ENCODE peak calls at places on chromosomes 3 and 15, in nine cellular contexts. One of them, this sample, is unnamed.

GRCh38 chr3:47766186-47766585 is 15.5 kb downstream of the SMARCC1 start:
- DNase-seq in lower lobe of right lung: no peak
- DNase-seq in left ventricle myocardium inferior: no peak
- DNase-seq in heart right ventricle: no peak
- DNase-seq in epithelial cell of esophagus: no peak
- DNase-seq in right lobe of liver: no peak
- DNase-seq in breast epithelium: no peak
- DNase-seq in psoas muscle: no peak
- DNase-seq in AG04449: no peak
- DNase-seq in this sample: no peak

GRCh38 chr3:114542359-114542758 is 248.5 kb downstream of the TIGIT start:
- DNase-seq in lower lobe of right lung: no peak
- DNase-seq in left ventricle myocardium inferior: no peak
- DNase-seq in heart right ventricle: no peak
- DNase-seq in epithelial cell of esophagus: no peak
- DNase-seq in right lobe of liver: no peak
- DNase-seq in breast epithelium: no peak
- DNase-seq in psoas muscle: no peak
- DNase-seq in AG04449: no peak
- DNase-seq in this sample: no peak

GRCh38 chr3:174116421-174116820 is 718.9 kb downstream of the NLGN1 start:
- DNase-seq in lower lobe of right lung: no peak
- DNase-seq in left ventricle myocardium inferior: no peak
- DNase-seq in heart right ventricle: no peak
- DNase-seq in epithelial cell of esophagus: peak
- DNase-seq in right lobe of liver: no peak
- DNase-seq in breast epithelium: no peak
- DNase-seq in psoas muscle: no peak
- DNase-seq in AG04449: no peak
- DNase-seq in this sample: no peak

GRCh38 chr3:2212211-2212610 is 113.5 kb downstream of the CNTN4 start:
- DNase-seq in lower lobe of right lung: no peak
- DNase-seq in left ventricle myocardium inferior: no peak
- DNase-seq in heart right ventricle: no peak
- DNase-seq in epithelial cell of esophagus: no peak
- DNase-seq in right lobe of liver: no peak
- DNase-seq in breast epithelium: no peak
- DNase-seq in psoas muscle: no peak
- DNase-seq in AG04449: no peak
- DNase-seq in this sample: no peak

GRCh38 chr3:128448491-128448890 is 18.2 kb downstream of the DNAJB8 start:
- DNase-seq in lower lobe of right lung: no peak
- DNase-seq in left ventricle myocardium inferior: no peak
- DNase-seq in heart right ventricle: no peak
- DNase-seq in epithelial cell of esophagus: no peak
- DNase-seq in right lobe of liver: no peak
- DNase-seq in breast epithelium: no peak
- DNase-seq in psoas muscle: no peak
- DNase-seq in AG04449: no peak
- DNase-seq in this sample: no peak

GRCh38 chr15:50355980-50356379 is 982 bp upstream of the GABPB1 start:
- DNase-seq in lower lobe of right lung: no peak
- DNase-seq in left ventricle myocardium inferior: no peak
- DNase-seq in heart right ventricle: no peak
- DNase-seq in epithelial cell of esophagus: peak
- DNase-seq in right lobe of liver: no peak
- DNase-seq in breast epithelium: no peak
- DNase-seq in psoas muscle: no peak
- DNase-seq in AG04449: no peak
- DNase-seq in this sample: no peak

GRCh38 chr3:170414202-170414663 is 4.4 kb upstream of the CLDN11 start:
- DNase-seq in lower lobe of right lung: no peak
- DNase-seq in left ventricle myocardium inferior: no peak
- DNase-seq in heart right ventricle: no peak
- DNase-seq in epithelial cell of esophagus: peak
- DNase-seq in right lobe of liver: no peak
- DNase-seq in breast epithelium: peak
- DNase-seq in psoas muscle: no peak
- DNase-seq in AG04449: peak
- DNase-seq in this sample: no peak

GRCh38 chr3:51198476-51198875 is 186.6 kb upstream of the MANF start:
- DNase-seq in lower lobe of right lung: no peak
- DNase-seq in left ventricle myocardium inferior: no peak
- DNase-seq in heart right ventricle: no peak
- DNase-seq in epithelial cell of esophagus: no peak
- DNase-seq in right lobe of liver: no peak
- DNase-seq in breast epithelium: no peak
- DNase-seq in psoas muscle: no peak
- DNase-seq in AG04449: no peak
- DNase-seq in this sample: no peak

GRCh38 chr3:195143221-195143620 is 127.7 kb downstream of the XXYLT1 start:
- DNase-seq in lower lobe of right lung: no peak
- DNase-seq in left ventricle myocardium inferior: no peak
- DNase-seq in heart right ventricle: no peak
- DNase-seq in epithelial cell of esophagus: no peak
- DNase-seq in right lobe of liver: no peak
- DNase-seq in breast epithelium: no peak
- DNase-seq in psoas muscle: no peak
- DNase-seq in AG04449: no peak
- DNase-seq in this sample: no peak

GRCh38 chr15:37291920-37292319 is 191.6 kb upstream of the MEIS2 start:
- DNase-seq in lower lobe of right lung: no peak
- DNase-seq in left ventricle myocardium inferior: no peak
- DNase-seq in heart right ventricle: no peak
- DNase-seq in epithelial cell of esophagus: peak
- DNase-seq in right lobe of liver: no peak
- DNase-seq in breast epithelium: no peak
- DNase-seq in psoas muscle: no peak
- DNase-seq in AG04449: no peak
- DNase-seq in this sample: no peak

GRCh38 chr15:37289109-37289765 is 188.9 kb upstream of the MEIS2 start:
- DNase-seq in lower lobe of right lung: no peak
- DNase-seq in left ventricle myocardium inferior: no peak
- DNase-seq in heart right ventricle: no peak
- DNase-seq in epithelial cell of esophagus: peak
- DNase-seq in right lobe of liver: peak
- DNase-seq in breast epithelium: no peak
- DNase-seq in psoas muscle: no peak
- DNase-seq in AG04449: no peak
- DNase-seq in this sample: no peak
- TF ChIP-seq CTCF in lower lobe of right lung: no peak
- TF ChIP-seq CTCF in left ventricle myocardium inferior: peak
- TF ChIP-seq CTCF in heart right ventricle: no peak
- TF ChIP-seq CTCF in epithelial cell of esophagus: no peak
- TF ChIP-seq CTCF in right lobe of liver: peak
- TF ChIP-seq CTCF in breast epithelium: no peak
- TF ChIP-seq CTCF in psoas muscle: no peak
- TF ChIP-seq CTCF in AG04449: peak
- TF ChIP-seq CTCF in this sample: peak

DNA sequence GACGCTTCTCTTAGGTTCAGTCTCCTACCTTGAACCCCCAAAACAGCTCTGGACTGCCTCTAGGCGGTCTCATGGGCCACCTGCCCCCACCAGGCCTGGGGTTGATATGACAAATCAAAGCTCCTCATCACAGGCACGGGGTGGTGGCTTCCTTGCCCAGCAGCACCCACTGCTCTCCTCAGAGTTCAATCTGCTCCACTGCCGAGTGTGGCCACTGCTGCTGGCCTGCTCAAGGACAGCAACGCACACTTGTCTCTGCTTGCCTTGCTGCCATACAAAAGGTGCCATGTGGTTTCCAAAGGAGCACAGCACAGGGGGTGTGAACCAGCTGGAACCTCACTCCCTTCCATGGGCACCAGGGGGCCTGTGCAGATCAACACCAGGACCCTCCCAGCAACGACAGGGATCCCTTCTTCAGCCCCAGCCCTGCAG is 10.2 kb downstream of the KBTBD13 start:
- DNase-seq in lower lobe of right lung: peak
- DNase-seq in left ventricle myocardium inferior: no peak
- DNase-seq in heart right ventricle: no peak
- DNase-seq in epithelial cell of esophagus: peak
- DNase-seq in right lobe of liver: no peak
- DNase-seq in breast epithelium: peak
- DNase-seq in psoas muscle: no peak
- DNase-seq in AG04449: no peak
- DNase-seq in this sample: no peak
- TF ChIP-seq CTCF in lower lobe of right lung: no peak
- TF ChIP-seq CTCF in left ventricle myocardium inferior: no peak
- TF ChIP-seq CTCF in heart right ventricle: peak
- TF ChIP-seq CTCF in epithelial cell of esophagus: peak
- TF ChIP-seq CTCF in right lobe of liver: no peak
- TF ChIP-seq CTCF in breast epithelium: no peak
- TF ChIP-seq CTCF in psoas muscle: no peak
- TF ChIP-seq CTCF in AG04449: peak
- TF ChIP-seq CTCF in this sample: peak

GRCh38 chr15:34366271-34367043 is 539 bp downstream of the LPCAT4 start:
- DNase-seq in lower lobe of right lung: peak
- DNase-seq in left ventricle myocardium inferior: peak
- DNase-seq in heart right ventricle: peak
- DNase-seq in epithelial cell of esophagus: peak
- DNase-seq in right lobe of liver: peak
- DNase-seq in breast epithelium: no peak
- DNase-seq in psoas muscle: peak
- DNase-seq in AG04449: no peak
- DNase-seq in this sample: no peak
- TF ChIP-seq CTCF in lower lobe of right lung: no peak
- TF ChIP-seq CTCF in left ventricle myocardium inferior: no peak
- TF ChIP-seq CTCF in heart right ventricle: no peak
- TF ChIP-seq CTCF in epithelial cell of esophagus: no peak
- TF ChIP-seq CTCF in right lobe of liver: no peak
- TF ChIP-seq CTCF in breast epithelium: no peak
- TF ChIP-seq CTCF in psoas muscle: no peak
- TF ChIP-seq CTCF in AG04449: no peak
- TF ChIP-seq CTCF in this sample: no peak

GRCh38 chr3:186590580-186591296 is 20.2 kb downstream of the DNAJB11 start:
- DNase-seq in lower lobe of right lung: no peak
- DNase-seq in left ventricle myocardium inferior: no peak
- DNase-seq in heart right ventricle: no peak
- DNase-seq in epithelial cell of esophagus: no peak
- DNase-seq in right lobe of liver: no peak
- DNase-seq in breast epithelium: no peak
- DNase-seq in psoas muscle: no peak
- DNase-seq in AG04449: no peak
- DNase-seq in this sample: no peak

GRCh38 chr3:186589856-186590579 is 19.5 kb downstream of the DNAJB11 start:
- DNase-seq in lower lobe of right lung: no peak
- DNase-seq in left ventricle myocardium inferior: no peak
- DNase-seq in heart right ventricle: no peak
- DNase-seq in epithelial cell of esophagus: peak
- DNase-seq in right lobe of liver: no peak
- DNase-seq in breast epithelium: no peak
- DNase-seq in psoas muscle: no peak
- DNase-seq in AG04449: no peak
- DNase-seq in this sample: no peak

GRCh38 chr3:186587183-186587582 is 16.7 kb downstream of the DNAJB11 start:
- DNase-seq in lower lobe of right lung: no peak
- DNase-seq in left ventricle myocardium inferior: no peak
- DNase-seq in heart right ventricle: no peak
- DNase-seq in epithelial cell of esophagus: no peak
- DNase-seq in right lobe of liver: no peak
- DNase-seq in breast epithelium: no peak
- DNase-seq in psoas muscle: no peak
- DNase-seq in AG04449: no peak
- DNase-seq in this sample: no peak

GRCh38 chr3:186588619-186589018 is 18.1 kb downstream of the DNAJB11 start:
- DNase-seq in lower lobe of right lung: no peak
- DNase-seq in left ventricle myocardium inferior: no peak
- DNase-seq in heart right ventricle: no peak
- DNase-seq in epithelial cell of esophagus: peak
- DNase-seq in right lobe of liver: no peak
- DNase-seq in breast epithelium: no peak
- DNase-seq in psoas muscle: no peak
- DNase-seq in AG04449: no peak
- DNase-seq in this sample: no peak

DNA sequence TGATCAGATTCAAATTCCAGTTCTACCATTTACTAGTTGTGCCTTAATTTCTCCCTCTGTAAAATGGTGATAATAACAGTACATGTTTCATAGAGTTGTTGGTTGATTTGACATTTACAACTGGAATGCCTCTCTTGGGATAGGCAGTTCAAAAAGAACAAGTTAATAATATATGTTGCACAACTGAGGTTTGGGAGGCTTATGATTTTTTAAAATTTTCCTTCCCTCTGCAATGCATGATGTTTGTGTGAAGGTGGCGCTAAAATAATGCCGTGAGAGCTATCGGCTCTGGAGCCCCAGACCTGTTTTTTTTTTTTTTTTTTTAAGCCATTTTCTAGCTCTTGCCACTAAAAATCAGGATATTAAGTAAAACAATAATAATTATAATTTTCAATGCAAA is 18.6 kb downstream of the DNAJB11 start:
- DNase-seq in lower lobe of right lung: no peak
- DNase-seq in left ventricle myocardium inferior: no peak
- DNase-seq in heart right ventricle: no peak
- DNase-seq in epithelial cell of esophagus: peak
- DNase-seq in right lobe of liver: no peak
- DNase-seq in breast epithelium: no peak
- DNase-seq in psoas muscle: no peak
- DNase-seq in AG04449: no peak
- DNase-seq in this sample: no peak
- TF ChIP-seq CTCF in lower lobe of right lung: no peak
- TF ChIP-seq CTCF in left ventricle myocardium inferior: peak
- TF ChIP-seq CTCF in heart right ventricle: no peak
- TF ChIP-seq CTCF in epithelial cell of esophagus: peak
- TF ChIP-seq CTCF in right lobe of liver: peak
- TF ChIP-seq CTCF in breast epithelium: no peak
- TF ChIP-seq CTCF in psoas muscle: no peak
- TF ChIP-seq CTCF in AG04449: peak
- TF ChIP-seq CTCF in this sample: peak

GRCh38 chr15:60047701-60048100 is 43.6 kb downstream of the FOXB1 start:
- DNase-seq in lower lobe of right lung: no peak
- DNase-seq in left ventricle myocardium inferior: no peak
- DNase-seq in heart right ventricle: no peak
- DNase-seq in epithelial cell of esophagus: peak
- DNase-seq in right lobe of liver: no peak
- DNase-seq in breast epithelium: no peak
- DNase-seq in psoas muscle: no peak
- DNase-seq in AG04449: no peak
- DNase-seq in this sample: no peak
- TF ChIP-seq CTCF in lower lobe of right lung: no peak
- TF ChIP-seq CTCF in left ventricle myocardium inferior: no peak
- TF ChIP-seq CTCF in heart right ventricle: no peak
- TF ChIP-seq CTCF in epithelial cell of esophagus: no peak
- TF ChIP-seq CTCF in right lobe of liver: no peak
- TF ChIP-seq CTCF in breast epithelium: no peak
- TF ChIP-seq CTCF in psoas muscle: no peak
- TF ChIP-seq CTCF in AG04449: no peak
- TF ChIP-seq CTCF in this sample: no peak

This sample was measured in type B pancreatic cell.